ENCODE peak calls at places on chromosomes 11 and 22, in eight cellular contexts. S is GM06990, B is AG09309, Q is A549, N is IMR-90, O is cardiac muscle cell, Y is fibroblast of mammary gland, A is GM12864. K is an unnamed sample.

GRCh38 chr22:42969348-42969975 is 45.5 kb downstream of the PACSIN2 start:
- DNase-seq in S (no peak), B (peak), Q (no peak), N (peak), O (peak), Y (peak), A (no peak), K (peak)

GRCh38 chr11:94519478-94520084 is 7.3 kb downstream of the C11orf97 start:
- DNase-seq in S (no peak), B (no peak), Q (no peak), N (peak), O (peak), Y (peak), A (no peak), K (no peak)

GRCh38 chr11:12017243-12017678 is 8.8 kb upstream of the DKK3 start:
- DNase-seq in S (no peak), B (peak), Q (no peak), N (peak), O (peak), Y (peak), A (no peak), K (peak)

GRCh38 chr11:43992834-43993637 is 50.6 kb downstream of the C11orf96 start:
- DNase-seq in S (no peak), B (no peak), Q (no peak), N (peak), O (peak), Y (no peak), A (no peak), K (no peak)

GRCh38 chr22:49703391-49703926 is 124.2 kb downstream of the BRD1 start:
- DNase-seq in S (no peak), B (no peak), Q (no peak), N (no peak), O (no peak), Y (no peak), A (no peak), K (no peak)

GRCh38 chr11:44434191-44434590 is 124.3 kb upstream of the ALX4 start:
- DNase-seq in S (no peak), B (no peak), Q (no peak), N (no peak), O (no peak), Y (no peak), A (no peak), K (no peak)

GRCh38 chr11:27934830-27935145 is 173.2 kb downstream of the KIF18A start:
- DNase-seq in S (no peak), B (peak), Q (peak), N (peak), O (peak), Y (peak), A (no peak), K (peak)

GRCh38 chr11:71102251-71102995 is 150.0 kb downstream of the SHANK2 start:
- DNase-seq in S (no peak), B (no peak), Q (no peak), N (no peak), O (no peak), Y (no peak), A (no peak), K (no peak)

GRCh38 chr11:83694191-83694905 is 408.2 kb upstream of the CCDC90B start:
- DNase-seq in S (no peak), B (no peak), Q (no peak), N (no peak), O (no peak), Y (peak), A (no peak), K (no peak)

DNA sequence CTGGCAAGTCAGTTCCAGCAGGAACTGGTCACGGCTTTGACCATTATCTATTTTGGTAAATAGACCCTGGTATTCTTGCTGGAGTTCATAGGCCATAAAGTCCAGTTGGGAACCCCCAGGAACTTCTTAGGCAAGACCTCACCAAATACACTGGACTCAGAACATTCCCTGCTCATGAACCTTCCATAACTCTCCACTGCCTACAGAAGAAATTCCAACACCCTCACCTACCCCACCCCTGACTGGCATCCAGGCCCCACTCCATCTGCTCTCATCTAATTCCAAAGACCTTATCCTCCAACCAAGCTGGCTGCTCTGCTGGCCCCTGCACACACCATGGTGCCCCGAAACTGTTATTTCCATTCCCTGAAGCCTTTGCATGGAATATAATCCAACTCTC is 2.5 kb downstream of the CLPB start:
- DNase-seq in S (no peak), B (no peak), Q (no peak), N (no peak), O (no peak), Y (no peak), A (no peak), K (no peak)
- H3K4me3 ChIP-seq in S (no peak), B (no peak), Q (no peak), N (no peak), O (no peak), Y (no peak), A (no peak), K (no peak)

GRCh38 chr22:26763633-26764295 is 106.4 kb downstream of the MIAT start:
- DNase-seq in S (no peak), B (peak), Q (peak), N (peak), O (peak), Y (peak), A (no peak), K (no peak)
- TF ChIP-seq CTCF in S (no peak), B (no peak), Q (peak), N (no peak), O (no peak), Y (no peak), A (no peak), K (no peak)

GRCh38 chr11:35166369-35167360 is 27.7 kb downstream of the CD44 start:
- DNase-seq in S (no peak), B (peak), Q (peak), N (peak), O (peak), Y (peak), A (no peak), K (peak)

GRCh38 chr11:35167451-35167954 is 28.5 kb downstream of the CD44 start:
- DNase-seq in S (no peak), B (peak), Q (no peak), N (no peak), O (peak), Y (peak), A (no peak), K (no peak)

GRCh38 chr11:35163209-35163608 is 24.2 kb downstream of the CD44 start:
- DNase-seq in S (no peak), B (no peak), Q (peak), N (no peak), O (no peak), Y (no peak), A (no peak), K (no peak)

GRCh38 chr11:35163707-35164496 is 24.9 kb downstream of the CD44 start:
- DNase-seq in S (no peak), B (no peak), Q (no peak), N (peak), O (no peak), Y (no peak), A (no peak), K (no peak)

GRCh38 chr11:35165416-35166368 is 26.7 kb downstream of the CD44 start:
- DNase-seq in S (peak), B (peak), Q (peak), N (peak), O (peak), Y (peak), A (peak), K (no peak)
- H3K4me3 ChIP-seq in S (peak), B (no peak), Q (no peak), N (no peak), O (no peak), Y (no peak), A (peak), K (no peak)

GRCh38 chr11:7513210-7514098 is at the start of gene PPFIBP2:
- DNase-seq in S (peak), B (no peak), Q (peak), N (peak), O (peak), Y (peak), A (no peak), K (no peak)
- TF ChIP-seq CTCF in S (peak), B (peak), Q (peak), N (peak), O (peak), Y (peak), A (peak), K (peak)

DNA sequence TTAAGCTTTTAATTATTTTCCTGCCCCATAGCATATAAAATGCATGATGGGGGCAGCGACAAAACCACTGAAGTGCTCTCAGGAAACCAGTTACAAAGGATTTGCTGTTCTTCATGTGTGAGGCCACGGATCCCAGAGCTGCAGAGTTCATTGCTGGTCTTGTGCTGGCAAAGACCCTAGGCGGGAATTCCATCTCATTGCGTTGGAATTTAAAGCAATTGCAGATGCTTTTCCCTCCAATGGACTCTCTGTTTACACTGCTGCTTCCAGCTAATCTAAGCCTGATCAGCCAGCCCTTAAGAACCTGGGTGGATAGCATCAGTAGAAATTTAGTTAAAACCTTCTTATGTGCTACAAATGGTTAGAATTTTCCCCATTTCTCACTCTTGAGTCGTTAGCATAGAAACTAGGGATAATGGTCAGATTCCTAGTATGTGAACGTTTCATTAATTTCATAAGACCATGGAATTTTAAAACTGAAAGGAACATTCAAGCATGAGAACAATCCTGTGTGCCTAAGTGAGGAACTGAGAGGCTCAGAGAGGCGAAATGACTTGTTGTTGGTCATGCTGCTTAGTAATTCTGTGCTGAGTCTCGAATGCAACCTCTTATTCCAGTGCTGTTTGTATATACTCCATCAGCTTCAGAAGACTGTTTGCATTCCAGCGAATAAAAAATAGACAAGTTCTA is 36.1 kb upstream of the ADSL start:
- DNase-seq in S (no peak), B (peak), Q (no peak), N (peak), O (peak), Y (peak), A (no peak), K (peak)
- H3K4me3 ChIP-seq in S (no peak), B (no peak), Q (no peak), N (peak), O (no peak), Y (peak), A (no peak), K (peak)

GRCh38 chr11:127307700-127308099 is 307.1 kb upstream of the KIRREL3 start:
- DNase-seq in S (no peak), B (no peak), Q (no peak), N (no peak), O (no peak), Y (no peak), A (no peak), K (no peak)
- TF ChIP-seq CTCF in S (no peak), B (no peak), Q (no peak), N (no peak), O (no peak), Y (no peak), A (no peak), K (no peak)

DNA sequence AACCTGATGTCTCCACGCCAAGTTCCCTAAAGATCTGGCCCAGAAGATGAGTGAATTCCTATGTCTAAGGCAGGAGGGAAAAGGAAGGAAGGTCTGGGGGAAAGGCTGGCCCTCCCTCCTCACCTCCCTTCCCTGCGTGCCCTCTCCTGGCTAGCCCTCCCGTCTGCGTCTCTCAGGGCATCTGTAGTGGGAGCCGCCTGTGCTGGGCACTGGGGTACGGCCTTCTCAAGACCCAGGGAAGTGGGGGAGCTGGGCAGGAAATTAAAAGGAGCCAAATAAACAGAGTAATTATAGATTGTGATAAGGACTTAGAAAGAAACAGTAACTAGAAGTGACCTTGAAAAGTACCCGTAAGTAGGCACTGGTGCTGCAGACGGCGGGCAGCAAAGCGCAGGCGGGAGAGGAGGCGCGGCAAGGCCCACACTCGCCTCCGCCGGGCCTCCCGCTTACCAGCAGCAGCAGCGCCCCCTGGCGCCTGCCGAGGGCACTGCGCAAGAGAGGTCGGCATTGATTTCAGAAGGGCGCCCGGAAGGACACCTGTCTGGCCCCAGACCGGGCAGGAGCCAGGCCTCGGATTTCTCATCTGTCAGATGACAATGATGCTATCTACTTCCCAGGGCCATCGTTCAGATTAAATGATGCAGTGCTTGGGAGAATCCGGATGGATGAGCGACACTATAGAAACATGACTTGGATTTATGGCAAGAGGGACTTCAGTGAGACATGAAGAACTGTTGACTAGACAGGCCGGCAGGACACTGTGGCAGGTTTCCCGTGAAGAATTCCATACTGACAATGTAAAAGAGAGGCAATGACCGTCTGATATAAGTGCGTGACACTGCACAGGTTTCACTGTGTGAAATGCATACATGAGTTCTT is 7.3 kb downstream of the KCNJ1 start:
- DNase-seq in S (peak), B (no peak), Q (peak), N (peak), O (peak), Y (peak), A (peak), K (no peak)
- H3K4me3 ChIP-seq in S (no peak), B (no peak), Q (no peak), N (no peak), O (no peak), Y (no peak), A (no peak), K (no peak)

GRCh38 chr22:18978506-18978905 is 42.4 kb upstream of the PRODH start:
- DNase-seq in S (no peak), B (no peak), Q (no peak), N (no peak), O (no peak), Y (no peak), A (no peak), K (no peak)
- TF ChIP-seq CTCF in S (no peak), B (no peak), Q (no peak), N (no peak), O (no peak), Y (no peak), A (no peak), K (no peak)

DNA sequence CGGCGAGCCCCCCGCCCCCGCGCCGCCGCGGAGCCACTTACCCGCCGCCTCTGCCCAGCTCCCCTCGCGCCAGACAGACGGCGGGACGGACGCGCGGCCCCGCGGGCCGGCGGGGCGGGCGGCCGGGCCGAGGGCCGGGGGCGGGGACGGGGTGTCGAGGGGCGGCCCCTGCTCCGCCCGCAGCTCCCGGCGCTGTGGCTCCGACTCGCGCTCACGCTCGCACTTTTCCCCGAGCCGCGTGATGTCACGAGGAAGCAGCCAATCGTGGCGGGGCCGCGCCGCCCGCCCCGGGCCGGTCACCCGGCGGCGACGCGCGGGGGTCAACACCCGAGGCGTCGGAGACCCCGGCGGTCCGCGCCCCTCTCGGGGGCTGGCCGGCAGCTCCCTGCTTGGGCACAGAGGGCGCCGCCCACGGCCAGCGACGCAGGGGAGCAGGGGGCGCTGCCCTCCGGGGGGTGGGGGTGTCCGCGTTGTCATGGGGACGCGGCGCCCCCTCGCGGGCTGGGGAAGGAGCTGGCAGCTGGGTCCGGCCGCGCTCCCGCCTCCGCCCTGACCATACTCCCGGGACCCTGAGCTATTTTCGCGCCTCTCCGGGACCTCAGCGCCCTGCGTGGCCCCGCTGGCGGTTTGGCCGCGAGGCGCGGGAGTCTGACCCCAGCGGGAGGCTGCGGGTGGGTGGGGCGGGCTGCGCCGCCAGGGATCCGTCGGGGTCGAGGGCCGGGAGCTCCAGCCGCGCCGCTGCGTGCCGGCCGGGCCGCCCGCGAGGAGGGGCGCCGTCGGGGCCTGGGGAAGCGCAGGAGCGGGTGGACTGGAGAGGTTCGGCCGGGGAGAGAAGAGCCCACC is at the start of gene CHRM4:
- DNase-seq in S (no peak), B (no peak), Q (peak), N (peak), O (peak), Y (peak), A (no peak), K (no peak)
- H3K4me3 ChIP-seq in S (peak), B (peak), Q (peak), N (peak), O (peak), Y (peak), A (no peak), K (peak)

K was measured in AG04449.